ENCODE peak calls at places on chromosomes 1 and 21, in seven cellular contexts. J is substantia nigra; X is stimulated activated CD4-positive, alpha-beta T cell treated with anti-CD3 and anti-CD28 coated beads, Interleukin-4, amount 100 ng/mL, for 4 hours; A is anterior cingulate cortex; I is SK-N-DZ; V is Right ventricle myocardium superior; N is renal cortical epithelial cell. K is an unnamed sample.

GRCh38 chr1:37890378-37891014 is 31.1 kb upstream of the MTF1 start:
- DNase-seq in X (no peak), V (no peak), N (peak), I (peak), A (no peak), J (no peak), K (peak)

GRCh38 chr1:198763298-198763714 is 124.5 kb downstream of the PTPRC start:
- DNase-seq in I (no peak), V (no peak), N (peak), A (no peak), J (no peak), X (no peak), K (no peak)

GRCh38 chr1:21534674-21535378 is 25.6 kb downstream of the ALPL start:
- DNase-seq in I (peak), X (no peak), V (no peak), N (peak), A (no peak), J (no peak), K (peak)

GRCh38 chr1:155913969-155914757 is 3.0 kb upstream of the RIT1 start:
- DNase-seq in I (no peak), J (no peak), A (no peak), N (peak), V (no peak), X (no peak), K (no peak)

GRCh38 chr1:158901623-158902022 is 29.7 kb upstream of the PYHIN1 start:
- DNase-seq in X (no peak), A (no peak), I (no peak), N (no peak), J (no peak), V (no peak), K (peak)

GRCh38 chr1:114083186-114083585 is 70.5 kb downstream of the SYT6 start:
- DNase-seq in V (no peak), N (no peak), I (no peak), A (no peak), J (no peak), X (no peak), K (peak)

GRCh38 chr1:212401042-212401441 is 13.6 kb downstream of the PACC1 start:
- DNase-seq in N (no peak), I (no peak), A (no peak), X (no peak), J (no peak), V (no peak), K (no peak)

GRCh38 chr1:206770531-206771352 is at the start of gene IL19:
- DNase-seq in A (no peak), I (no peak), J (no peak), V (no peak), N (peak), X (peak), K (peak)

GRCh38 chr1:82162526-82163420 is 362.0 kb downstream of the ADGRL2 start:
- DNase-seq in V (no peak), A (no peak), N (peak), J (no peak), I (peak), X (no peak), K (peak)

GRCh38 chr1:192474080-192474683 is 101.4 kb upstream of the RGS1 start:
- DNase-seq in I (peak), A (no peak), J (no peak), V (no peak), X (no peak), N (peak), K (peak)

GRCh38 chr1:6313382-6314265 is 52.7 kb upstream of the GPR153 start:
- DNase-seq in V (no peak), A (no peak), I (no peak), X (no peak), J (no peak), N (no peak), K (no peak)

GRCh38 chr21:38645282-38645681 is 147.0 kb upstream of the ERG start:
- DNase-seq in I (no peak), J (no peak), X (no peak), A (no peak), N (peak), V (no peak), K (peak)